ENCODE peak calls at places on chromosomes 11 and 22, in eight cellular contexts. B is Peyer's patch; I is naive thymus-derived CD4-positive, alpha-beta T cell; P is A549; V is lower lobe of right lung; H is heart left ventricle; G is spleen; Q is H9. C is an unnamed sample. For H3K4me1, the result is how much of the 10 kb centered on the place peaks cover.

GRCh38 chr11:92550871-92551270 is 326.3 kb downstream of the FAT3 start:
- DNase-seq in G (no peak), Q (no peak), V (no peak), B (no peak), P (no peak), I (no peak), H (no peak), C (no peak)

GRCh38 chr11:118870396-118871343 is 13.0 kb upstream of the CXCR5 start:
- DNase-seq in V (no peak), G (peak), B (peak), P (no peak), I (no peak), Q (no peak), H (no peak), C (peak)

GRCh38 chr11:14334893-14335292 is 24.1 kb downstream of the RRAS2 start:
- DNase-seq in P (no peak), V (no peak), B (no peak), H (no peak), I (no peak), Q (no peak), G (no peak), C (no peak)

GRCh38 chr11:34380696-34381095 is 22.9 kb upstream of the ABTB2 start:
- DNase-seq in P (peak), G (no peak), V (no peak), I (no peak), Q (no peak), B (no peak), H (no peak), C (no peak)

GRCh38 chr11:116692318-116693106 is 80.3 kb downstream of the BUD13 start:
- DNase-seq in V (no peak), I (no peak), B (no peak), G (peak), H (no peak), Q (no peak), P (no peak), C (no peak)

GRCh38 chr11:90216611-90217010 is 6.2 kb downstream of the CHORDC1 start:
- DNase-seq in G (no peak), P (no peak), Q (no peak), I (no peak), B (no peak), V (no peak), H (no peak), C (no peak)

GRCh38 chr11:120801801-120802689 is 221.9 kb upstream of the TBCEL start:
- DNase-seq in Q (peak), H (peak), G (no peak), B (peak), P (peak), I (peak), V (peak), C (peak)

GRCh38 chr11:96238563-96239166 is 104.3 kb downstream of the MAML2 start:
- DNase-seq in I (no peak), P (no peak), B (no peak), V (no peak), G (no peak), H (no peak), Q (no peak), C (no peak)

GRCh38 chr22:40206561-40206960 is 28.8 kb downstream of the TNRC6B start:
- DNase-seq in V (no peak), Q (no peak), G (no peak), H (no peak), I (no peak), B (no peak), P (no peak), C (no peak)
- H3K4me1 ChIP-seq in V (half or more), Q (under half), G (under half), H (under half), I (under half), B (under half), P (under half), C (under half)

GRCh38 chr11:76152741-76153608 is 53.3 kb downstream of the WNT11 start:
- DNase-seq in Q (no peak), G (peak), P (no peak), B (peak), V (no peak), H (no peak), I (no peak), C (no peak)
- H3K4me1 ChIP-seq in Q (under half), G (under half), P (under half), B (under half), V (under half), H (under half), I (under half), C (under half)

DNA sequence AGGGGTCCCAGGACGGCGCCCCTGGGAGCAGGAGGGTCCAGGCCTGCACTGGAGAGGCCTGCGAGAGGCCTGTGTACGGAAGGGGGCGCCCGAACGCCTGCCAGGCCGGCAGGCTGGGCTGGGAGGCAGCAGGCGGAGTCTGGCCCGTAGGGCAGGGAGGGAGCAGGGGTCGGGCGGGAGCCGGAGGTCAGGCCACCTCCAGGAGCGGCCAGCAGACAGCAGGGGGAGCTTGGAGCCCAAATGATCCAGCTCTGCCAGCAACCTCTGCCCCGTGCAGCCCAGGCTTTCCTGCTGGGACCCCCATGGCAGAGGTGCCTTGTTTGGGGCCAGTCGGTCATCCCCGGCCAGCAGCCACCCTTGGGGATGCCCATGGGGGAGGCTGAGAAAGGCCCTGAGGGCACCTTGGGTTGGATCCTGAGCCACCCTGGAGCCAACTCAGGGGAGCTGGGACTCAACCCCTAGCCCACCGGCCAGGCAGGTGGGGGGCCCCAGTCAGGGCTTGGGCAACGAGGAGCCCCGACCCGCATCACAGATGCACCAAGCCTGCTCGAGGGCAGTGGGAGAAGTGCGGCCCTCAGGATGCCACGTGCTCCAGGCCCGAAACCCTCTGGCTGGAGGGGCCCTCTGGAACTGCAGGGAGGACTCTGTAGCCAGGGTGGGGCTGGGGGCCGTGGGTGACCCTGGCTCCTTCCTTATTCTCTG is 9.6 kb upstream of the SYT8 start:
- DNase-seq in Q (peak), H (no peak), V (peak), P (peak), I (no peak), B (no peak), G (peak), C (no peak)
- H3K4me1 ChIP-seq in Q (under half), H (under half), V (under half), P (under half), I (under half), B (under half), G (under half), C (half or more)

DNA sequence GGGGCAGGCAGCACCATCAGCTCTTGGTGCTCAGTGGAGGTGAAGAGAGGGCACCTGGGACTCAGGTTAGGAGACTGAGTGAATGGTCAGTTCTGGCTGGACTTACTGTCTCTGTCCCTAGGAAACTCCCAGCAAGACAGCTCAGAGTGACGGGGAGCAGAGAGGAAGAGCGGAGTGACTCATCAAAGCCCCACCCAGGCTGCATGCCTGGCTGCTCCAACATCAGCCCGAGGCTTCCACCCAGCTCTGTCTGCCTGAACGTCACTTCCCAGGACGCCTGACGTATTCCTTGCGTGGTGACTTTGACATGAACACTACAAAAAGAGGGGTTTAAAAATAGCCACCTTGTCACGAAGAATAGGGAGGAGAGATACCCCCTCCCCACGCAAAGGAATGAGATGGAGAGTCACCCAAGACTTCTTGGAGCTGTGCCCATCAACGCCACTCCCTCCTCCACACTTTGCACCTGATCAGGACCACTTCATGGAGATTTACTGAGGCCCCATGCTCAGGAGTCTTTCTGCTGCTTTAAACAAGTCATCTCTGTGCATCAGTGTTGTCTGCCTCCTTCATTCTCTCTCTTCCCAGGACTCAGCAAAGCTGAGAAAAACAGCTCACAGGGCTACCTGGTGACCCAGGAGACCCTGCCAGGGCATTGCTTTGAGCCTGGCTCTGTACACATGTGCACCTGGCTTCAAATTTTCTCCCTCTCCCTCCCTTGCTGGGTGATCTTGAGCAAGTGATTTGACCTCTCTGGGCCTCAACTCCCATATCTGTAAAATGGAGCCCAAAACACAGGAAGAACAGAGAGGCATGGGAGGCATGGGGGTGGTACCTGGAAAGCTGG is 83.1 kb downstream of the MN1 start:
- DNase-seq in P (peak), V (peak), Q (peak), B (no peak), H (peak), I (no peak), G (peak), C (peak)
- H3K4me1 ChIP-seq in P (under half), V (under half), Q (under half), B (under half), H (under half), I (under half), G (under half), C (under half)

GRCh38 chr22:33565580-33565995 is 354.7 kb downstream of the LARGE1 start:
- DNase-seq in Q (no peak), P (no peak), V (no peak), G (no peak), I (no peak), B (no peak), H (no peak), C (no peak)
- H3K4me1 ChIP-seq in Q (under half), P (under half), V (under half), G (under half), I (under half), B (under half), H (under half), C (under half)

GRCh38 chr22:44033287-44033686 is 9.2 kb downstream of the PARVB start:
- DNase-seq in G (no peak), V (peak), B (no peak), Q (no peak), H (no peak), I (no peak), P (no peak), C (no peak)
- H3K4me1 ChIP-seq in G (under half), V (under half), B (under half), Q (under half), H (under half), I (under half), P (under half), C (under half)

GRCh38 chr11:48019230-48019584 is 38.8 kb downstream of the PTPRJ start:
- DNase-seq in G (no peak), P (no peak), Q (no peak), H (no peak), V (no peak), B (no peak), I (no peak), C (no peak)
- H3K4me1 ChIP-seq in G (under half), P (half or more), Q (under half), H (under half), V (half or more), B (under half), I (half or more), C (under half)